ENCODE peak calls at places on chromosomes 4 and X, in seven cellular contexts. Z is stimulated activated CD4-positive, alpha-beta T cell treated with anti-CD3 and anti-CD28 coated beads, Interleukin-4, amount 100 ng/mL, for 24 hours; T is kidney epithelial cell; L is NCI-H1105; P is brain microvascular endothelial cell; Q is hypothalamus; J is Ammon's horn. V is an unnamed sample.
A peak's percentile ranks its signal among the peaks of the same experiment; 100 is the strongest.

GRCh38 chrX:149711545-149712236 is at the start of gene MAGEA11:
- DNase-seq in Z (no peak), T (no peak), L (no peak), P (no peak), Q (no peak), J (no peak), V (no peak)

GRCh38 chr4:186266699-186267467 is 894 bp downstream of the F11 start:
- DNase-seq in Z (no peak), T (no peak), L (no peak), P (peak; percentile 6), Q (no peak), J (no peak), V (no peak)

GRCh38 chr4:48193921-48194320 is 59.9 kb upstream of the TXK start:
- DNase-seq in Z (no peak), T (no peak), L (no peak), P (no peak), Q (no peak), J (no peak), V (no peak)

GRCh38 chrX:67555578-67556203 is 11.9 kb downstream of the AR start:
- DNase-seq in Z (no peak), T (no peak), L (no peak), P (peak; percentile 31), Q (no peak), J (no peak), V (peak; percentile 4)

GRCh38 chr4:133498149-133498548 is 349.1 kb downstream of the PCDH10 start:
- DNase-seq in Z (no peak), T (no peak), L (no peak), P (no peak), Q (no peak), J (no peak), V (no peak)

GRCh38 chr4:100288811-100289529 is 98.7 kb upstream of the DDIT4L start:
- DNase-seq in Z (no peak), T (no peak), L (no peak), P (no peak), Q (no peak), J (no peak), V (no peak)

GRCh38 chrX:48961585-48962091 is 4.2 kb upstream of the OTUD5 start:
- DNase-seq in Z (no peak), T (no peak), L (no peak), P (peak; percentile 5), Q (no peak), J (no peak), V (no peak)

GRCh38 chrX:151359341-151359740 is 37.7 kb upstream of the VMA21 start:
- DNase-seq in Z (no peak), T (no peak), L (no peak), P (no peak), Q (no peak), J (no peak), V (no peak)

GRCh38 chr4:82639947-82640346 is 78.2 kb upstream of the TMEM150C start:
- DNase-seq in Z (no peak), T (no peak), L (no peak), P (no peak), Q (peak; percentile 35), J (peak; percentile 41), V (no peak)

GRCh38 chr4:7332216-7333023 is 102.3 kb downstream of the PSAPL1 start:
- DNase-seq in Z (no peak), T (no peak), L (no peak), P (peak; percentile 86), Q (no peak), J (no peak), V (no peak)

GRCh38 chr4:59647011-59647410 is 1553.1 kb upstream of the ADGRL3 start:
- DNase-seq in Z (no peak), T (no peak), L (no peak), P (no peak), Q (no peak), J (no peak), V (no peak)

GRCh38 chr4:158172196-158172557 is 648 bp downstream of the GASK1B start:
- DNase-seq in Z (no peak), T (no peak), L (no peak), P (peak; percentile 16), Q (no peak), J (no peak), V (no peak)